ENCODE peak calls at places on chromosomes 2 and 18, in four cellular contexts. F is heart left ventricle, W is mammary epithelial cell, Z is hepatocyte. P is an unnamed sample. For H3K27me3 and H3K36me3, the result is how much of the 10 kb centered on the place peaks cover.

GRCh38 chr2:105926960-105927678 is 182.4 kb downstream of the NCK2 start:
- DNase-seq in F (no peak), W (no peak), Z (no peak), P (no peak)

GRCh38 chr18:49052891-49053644 is 102.3 kb upstream of the SMAD7 start:
- DNase-seq in Z (no peak), W (peak), F (no peak), P (peak)

GRCh38 chr2:5695641-5696350 is 3.6 kb downstream of the SOX11 start:
- DNase-seq in W (no peak), F (no peak), Z (peak), P (peak)

GRCh38 chr2:196225213-196225612 is 53.8 kb upstream of the STK17B start:
- DNase-seq in Z (no peak), F (no peak), W (peak), P (no peak)

GRCh38 chr18:35513181-35513932 is 15.6 kb upstream of the INO80C start:
- DNase-seq in Z (peak), W (peak), F (peak), P (peak)

GRCh38 chr2:218859556-218859993 is at the start of gene WNT6:
- DNase-seq in W (no peak), Z (no peak), F (no peak), P (peak)

GRCh38 chr2:175017618-175018414 is 12.6 kb upstream of the CHN1 start:
- DNase-seq in W (no peak), F (no peak), Z (no peak), P (no peak)

GRCh38 chr2:33312389-33312788 is 164.1 kb upstream of the RASGRP3 start:
- DNase-seq in F (no peak), W (no peak), Z (no peak), P (no peak)

GRCh38 chr2:113760400-113760799 is 4.0 kb upstream of the SLC35F5 start:
- DNase-seq in W (no peak), F (no peak), Z (no peak), P (peak)

GRCh38 chr2:145221032-145221431 is 701.1 kb upstream of the ZEB2 start:
- DNase-seq in F (no peak), W (no peak), Z (no peak), P (no peak)

GRCh38 chr2:42359304-42359749 is 1.7 kb downstream of the COX7A2L start:
- DNase-seq in F (no peak), Z (no peak), W (peak), P (no peak)

GRCh38 chr2:166665991-166666940 is 172.2 kb upstream of the SCN7A start:
- DNase-seq in W (no peak), F (no peak), Z (peak), P (peak)

GRCh38 chr18:45621068-45621511 is 5.8 kb downstream of the SLC14A2 start:
- DNase-seq in F (no peak), W (peak), Z (peak), P (peak)

GRCh38 chr18:52701219-52701935 is 361.4 kb downstream of the DCC start:
- DNase-seq in W (no peak), F (no peak), Z (no peak), P (no peak)

GRCh38 chr2:191311627-191312026 is 66.4 kb downstream of the MYO1B start:
- DNase-seq in Z (peak), W (peak), F (no peak), P (no peak)

GRCh38 chr2:96948483-96949152 is 37.8 kb downstream of the FAM178B start:
- DNase-seq in Z (no peak), F (no peak), W (no peak), P (no peak)

GRCh38 chr2:9573013-9573708 is 17.5 kb upstream of the ADAM17 start:
- DNase-seq in F (no peak), Z (no peak), W (peak), P (no peak)

GRCh38 chr18:59101830-59102414 is 37.8 kb upstream of the SEC11C start:
- DNase-seq in W (no peak), F (no peak), Z (no peak), P (no peak)
- H3K27me3 ChIP-seq in W (under half), F (under half), Z (under half), P (under half)

DNA sequence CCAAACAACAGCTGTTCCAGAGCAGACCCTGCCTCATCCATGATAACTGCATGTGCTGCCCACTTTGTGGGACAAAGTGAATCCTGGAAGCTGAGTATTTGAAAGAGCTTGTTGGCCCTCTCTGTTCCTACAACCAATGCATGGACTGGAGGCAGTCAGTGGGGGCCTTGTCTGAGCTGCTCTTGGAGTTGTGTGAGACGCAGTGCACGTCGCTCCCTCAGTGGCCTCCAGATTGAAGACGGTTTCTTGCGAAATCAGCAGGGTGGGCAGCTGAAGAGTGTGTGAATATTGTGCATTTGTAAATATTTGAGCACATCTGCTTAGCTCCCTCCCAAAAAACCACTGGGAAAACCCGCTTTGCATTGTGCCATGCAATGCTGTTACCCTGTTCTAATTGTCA is 782.8 kb downstream of the PLCL1 start:
- DNase-seq in F (no peak), Z (no peak), W (no peak), P (no peak)
- H3K4me3 ChIP-seq in F (no peak), Z (no peak), W (no peak), P (no peak)

GRCh38 chr18:23530195-23530594 is 26.9 kb downstream of the RMC1 start:
- DNase-seq in Z (no peak), F (no peak), W (no peak), P (no peak)
- H3K36me3 ChIP-seq in Z (under half), F (half or more), W (half or more), P (half or more)

GRCh38 chr2:207428573-207428972 is 101.2 kb upstream of the CREB1 start:
- DNase-seq in W (no peak), Z (no peak), F (no peak), P (no peak)

GRCh38 chr2:207434903-207435302 is 94.9 kb upstream of the CREB1 start:
- DNase-seq in F (no peak), Z (no peak), W (no peak), P (peak)

GRCh38 chr2:207434288-207434687 is 95.5 kb upstream of the CREB1 start:
- DNase-seq in Z (no peak), F (no peak), W (peak), P (peak)

GRCh38 chr2:207437136-207437856 is 92.5 kb upstream of the CREB1 start:
- DNase-seq in F (no peak), W (no peak), Z (no peak), P (no peak)

GRCh38 chr2:207432471-207432870 is 97.3 kb upstream of the CREB1 start:
- DNase-seq in W (no peak), F (no peak), Z (no peak), P (peak)
- H3K27me3 ChIP-seq in W (under half), F (under half), Z (under half), P (under half)

GRCh38 chr2:213149949-213150314 is 1.5 kb downstream of the IKZF2 start:
- DNase-seq in W (no peak), Z (no peak), F (no peak), P (no peak)
- H3K4me3 ChIP-seq in W (peak), Z (peak), F (peak), P (peak)

DNA sequence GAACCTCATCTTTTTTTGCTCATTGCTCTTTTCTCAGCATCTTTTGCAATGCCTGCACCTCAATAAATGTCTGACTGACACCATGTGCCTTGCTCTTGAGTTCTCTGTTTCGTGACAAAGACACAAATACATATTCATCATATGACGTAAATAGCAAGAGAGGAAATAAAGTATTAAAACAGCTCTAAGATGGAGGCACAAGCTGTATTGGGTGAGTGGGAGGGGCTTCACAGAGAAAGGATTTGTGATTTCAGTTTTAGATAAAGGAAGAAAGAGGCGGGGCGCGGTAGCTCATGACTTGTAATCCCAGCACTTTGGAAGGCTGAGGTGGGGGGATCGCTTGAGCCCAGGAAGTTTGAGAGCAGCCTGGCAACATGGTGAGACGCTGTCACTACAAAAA is 2.9 kb downstream of the CAD start:
- DNase-seq in W (no peak), F (no peak), Z (no peak), P (no peak)
- H3K36me3 ChIP-seq in W (under half), F (half or more), Z (under half), P (half or more)

GRCh38 chr2:100412866-100413265 is 4.6 kb downstream of the CHST10 start:
- DNase-seq in W (no peak), F (no peak), Z (no peak), P (no peak)
- H3K27me3 ChIP-seq in W (under half), F (under half), Z (under half), P (under half)

GRCh38 chr2:121405233-121405632 is 120.2 kb upstream of the TFCP2L1 start:
- DNase-seq in W (no peak), Z (no peak), F (no peak), P (no peak)

GRCh38 chr2:121412349-121412748 is 118.3 kb upstream of the RNU4ATAC start:
- DNase-seq in F (no peak), W (no peak), Z (no peak), P (no peak)

GRCh38 chr2:121409388-121409787 is 121.3 kb upstream of the RNU4ATAC start:
- DNase-seq in W (no peak), F (no peak), Z (no peak), P (no peak)

GRCh38 chr2:121408641-121409040 is 122.0 kb upstream of the RNU4ATAC start:
- DNase-seq in W (no peak), F (no peak), Z (no peak), P (no peak)
- H3K4me3 ChIP-seq in W (no peak), F (no peak), Z (no peak), P (no peak)

GRCh38 chr18:76977108-76977621 is 154.8 kb downstream of the ZNF236 start:
- DNase-seq in W (no peak), F (no peak), Z (no peak), P (no peak)
- H3K36me3 ChIP-seq in W (under half), F (under half), Z (under half), P (under half)

GRCh38 chr2:232984451-232985207 is 28.4 kb downstream of the NGEF start:
- DNase-seq in Z (no peak), F (no peak), W (no peak), P (no peak)
- H3K27me3 ChIP-seq in Z (under half), F (under half), W (under half), P (under half)